ENCODE peak calls at places on chromosomes 13 and 19, in five cellular contexts. One of them, this sample, is unnamed.

GRCh38 chr13:23349127-23349897 is 84.2 kb downstream of the SACS start:
- DNase-seq in H1: no peak
- DNase-seq in GM12878: no peak
- DNase-seq in K562: no peak
- DNase-seq in WTC11: no peak
- DNase-seq in this sample: no peak

GRCh38 chr13:39462906-39463305 is 140.1 kb downstream of the LHFPL6 start:
- DNase-seq in K562: no peak
- DNase-seq in WTC11: no peak
- DNase-seq in GM12878: no peak
- DNase-seq in H1: no peak
- DNase-seq in this sample: no peak

GRCh38 chr19:4386038-4386782 is 14.1 kb downstream of the SH3GL1 start:
- DNase-seq in H1: no peak
- DNase-seq in GM12878: no peak
- DNase-seq in K562: no peak
- DNase-seq in WTC11: no peak
- DNase-seq in this sample: no peak

GRCh38 chr19:31372245-31372781 is 23.1 kb upstream of the TSHZ3 start:
- DNase-seq in GM12878: no peak
- DNase-seq in H1: no peak
- DNase-seq in WTC11: no peak
- DNase-seq in K562: no peak
- DNase-seq in this sample: no peak

GRCh38 chr13:33279898-33280549 is 5.5 kb downstream of the STARD13 start:
- DNase-seq in K562: no peak
- DNase-seq in GM12878: no peak
- DNase-seq in H1: no peak
- DNase-seq in WTC11: no peak
- DNase-seq in this sample: peak; percentile 47

GRCh38 chr19:11356676-11357550 is 1.7 kb downstream of the PLPPR2 start:
- DNase-seq in K562: no peak
- DNase-seq in GM12878: no peak
- DNase-seq in WTC11: no peak
- DNase-seq in H1: no peak
- DNase-seq in this sample: no peak

GRCh38 chr13:37375724-37376123 is 222.8 kb downstream of the POSTN start:
- DNase-seq in GM12878: no peak
- DNase-seq in WTC11: no peak
- DNase-seq in H1: no peak
- DNase-seq in K562: no peak
- DNase-seq in this sample: no peak

GRCh38 chr19:51019544-51019925 is at the start of gene KLK10:
- DNase-seq in H1: no peak
- DNase-seq in K562: no peak
- DNase-seq in WTC11: no peak
- DNase-seq in GM12878: no peak
- DNase-seq in this sample: no peak

GRCh38 chr19:10683064-10683426 is 18.2 kb upstream of the QTRT1 start:
- DNase-seq in GM12878: no peak
- DNase-seq in K562: no peak
- DNase-seq in WTC11: no peak
- DNase-seq in H1: no peak
- DNase-seq in this sample: no peak

GRCh38 chr13:66896933-66897332 is 333.2 kb downstream of the PCDH9 start:
- DNase-seq in K562: no peak
- DNase-seq in WTC11: no peak
- DNase-seq in GM12878: no peak
- DNase-seq in H1: no peak
- DNase-seq in this sample: no peak

GRCh38 chr13:74633734-74634133 is 499.5 kb upstream of the KLF12 start:
- DNase-seq in H1: no peak
- DNase-seq in GM12878: no peak
- DNase-seq in WTC11: no peak
- DNase-seq in K562: no peak
- DNase-seq in this sample: no peak

GRCh38 chr19:19464339-19465098 is 50.8 kb downstream of the TSSK6 start:
- DNase-seq in K562: no peak
- DNase-seq in WTC11: peak; percentile 57
- DNase-seq in GM12878: no peak
- DNase-seq in H1: no peak
- DNase-seq in this sample: no peak

GRCh38 chr13:99686157-99686572 is 184.9 kb downstream of the TM9SF2 start:
- DNase-seq in WTC11: peak; percentile 38
- DNase-seq in H1: no peak
- DNase-seq in K562: peak; percentile 82
- DNase-seq in GM12878: no peak
- DNase-seq in this sample: peak; percentile 58

GRCh38 chr13:39765801-39766463 is 110.5 kb downstream of the COG6 start:
- DNase-seq in GM12878: no peak
- DNase-seq in WTC11: peak; percentile 42
- DNase-seq in H1: no peak
- DNase-seq in K562: no peak
- DNase-seq in this sample: no peak

GRCh38 chr13:33582121-33582520 is 235.8 kb upstream of the RFC3 start:
- DNase-seq in GM12878: no peak
- DNase-seq in K562: no peak
- DNase-seq in H1: no peak
- DNase-seq in WTC11: no peak
- DNase-seq in this sample: no peak

GRCh38 chr19:17107546-17108452 is 32.2 kb downstream of the MYO9B start:
- DNase-seq in H1: no peak
- DNase-seq in GM12878: no peak
- DNase-seq in WTC11: no peak
- DNase-seq in K562: no peak
- DNase-seq in this sample: peak; percentile 16

GRCh38 chr19:3045885-3046603 is 16.3 kb downstream of the TLE5 start:
- DNase-seq in K562: no peak
- DNase-seq in GM12878: no peak
- DNase-seq in H1: no peak
- DNase-seq in WTC11: peak; percentile 69
- DNase-seq in this sample: no peak

GRCh38 chr13:59996461-59996860 is 167.3 kb downstream of the DIAPH3 start:
- DNase-seq in K562: no peak
- DNase-seq in GM12878: no peak
- DNase-seq in WTC11: no peak
- DNase-seq in H1: no peak
- DNase-seq in this sample: no peak

GRCh38 chr19:56131651-56132050 is 9.4 kb upstream of the ZNF444 start:
- DNase-seq in K562: no peak
- DNase-seq in H1: no peak
- DNase-seq in GM12878: no peak
- DNase-seq in WTC11: no peak
- DNase-seq in this sample: no peak

GRCh38 chr13:52414963-52415362 is 9.0 kb upstream of the THSD1 start:
- DNase-seq in WTC11: no peak
- DNase-seq in H1: no peak
- DNase-seq in GM12878: no peak
- DNase-seq in K562: no peak
- DNase-seq in this sample: no peak

GRCh38 chr19:15437355-15438123 is 12.2 kb downstream of the WIZ start:
- DNase-seq in H1: no peak
- DNase-seq in GM12878: no peak
- DNase-seq in WTC11: no peak
- DNase-seq in K562: no peak
- DNase-seq in this sample: peak; percentile 47

GRCh38 chr13:46181799-46182490 is at the start of gene LCP1:
- DNase-seq in WTC11: no peak
- DNase-seq in K562: peak; percentile 79
- DNase-seq in H1: no peak
- DNase-seq in GM12878: peak; percentile 97
- DNase-seq in this sample: no peak

GRCh38 chr19:33434886-33435705 is 61.6 kb downstream of the CEBPG start:
- DNase-seq in WTC11: no peak
- DNase-seq in H1: no peak
- DNase-seq in K562: no peak
- DNase-seq in GM12878: no peak
- DNase-seq in this sample: no peak

GRCh38 chr13:27472441-27472840 is 22.1 kb upstream of the MTIF3 start:
- DNase-seq in K562: no peak
- DNase-seq in H1: no peak
- DNase-seq in GM12878: no peak
- DNase-seq in WTC11: no peak
- DNase-seq in this sample: no peak

GRCh38 chr13:51747438-51748434 is 56.2 kb downstream of the DHRS12 start:
- DNase-seq in WTC11: no peak
- DNase-seq in H1: no peak
- DNase-seq in K562: peak; percentile 6
- DNase-seq in GM12878: no peak
- DNase-seq in this sample: peak; percentile 93

GRCh38 chr19:48290923-48291700 is 21.2 kb downstream of the ZNF114 start:
- DNase-seq in H1: peak; percentile 81
- DNase-seq in GM12878: no peak
- DNase-seq in K562: peak; percentile 80
- DNase-seq in WTC11: peak; percentile 88
- DNase-seq in this sample: no peak

GRCh38 chr13:43537124-43537523 is 249.6 kb downstream of the ENOX1 start:
- DNase-seq in H1: no peak
- DNase-seq in K562: no peak
- DNase-seq in GM12878: no peak
- DNase-seq in WTC11: no peak
- DNase-seq in this sample: no peak

GRCh38 chr13:22077205-22077683 is 406.4 kb downstream of the FGF9 start:
- DNase-seq in GM12878: no peak
- DNase-seq in WTC11: no peak
- DNase-seq in K562: no peak
- DNase-seq in H1: no peak
- DNase-seq in this sample: no peak

GRCh38 chr13:94228781-94229180 is 250.7 kb downstream of the DCT start:
- DNase-seq in H1: no peak
- DNase-seq in K562: no peak
- DNase-seq in WTC11: no peak
- DNase-seq in GM12878: no peak
- DNase-seq in this sample: no peak

GRCh38 chr13:94227255-94227879 is 252.1 kb downstream of the DCT start:
- DNase-seq in WTC11: no peak
- DNase-seq in GM12878: no peak
- DNase-seq in K562: no peak
- DNase-seq in H1: no peak
- DNase-seq in this sample: no peak

DNA sequence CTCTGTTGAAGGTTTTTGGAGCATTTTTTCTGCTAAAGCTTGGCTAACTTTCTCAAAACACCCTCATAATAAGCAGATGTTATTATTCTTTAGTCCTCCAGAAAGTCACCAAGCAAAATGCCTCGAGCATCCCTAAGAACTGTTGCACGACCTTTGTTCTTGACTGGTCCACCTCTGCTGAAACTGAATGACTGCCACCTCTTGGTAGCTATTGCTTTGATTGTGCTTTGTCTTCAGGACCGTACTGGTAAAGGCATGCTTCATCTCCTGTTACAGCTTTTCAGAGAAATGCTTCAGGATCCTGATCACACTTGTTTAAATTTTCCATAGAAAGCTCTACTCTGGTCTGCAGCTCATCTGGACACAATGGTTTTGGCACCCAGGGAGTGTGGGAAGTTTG is 254.8 kb downstream of the DCT start:
- DNase-seq in GM12878: no peak
- DNase-seq in H1: no peak
- DNase-seq in K562: no peak
- DNase-seq in WTC11: no peak
- DNase-seq in this sample: peak; percentile 5
- TF ChIP-seq ATF2 in GM12878: no peak
- TF ChIP-seq ATF2 in H1: no peak
- TF ChIP-seq ATF2 in K562: no peak
- TF ChIP-seq ATF2 in WTC11: no peak
- TF ChIP-seq ATF2 in this sample: no peak

GRCh38 chr19:6470173-6470572 is 6.1 kb downstream of the CRB3 start:
- DNase-seq in GM12878: no peak
- DNase-seq in K562: peak; percentile 20
- DNase-seq in WTC11: no peak
- DNase-seq in H1: no peak
- DNase-seq in this sample: no peak

GRCh38 chr19:6473652-6474051 is 7.9 kb downstream of the DENND1C start:
- DNase-seq in H1: no peak
- DNase-seq in K562: peak; percentile 63
- DNase-seq in GM12878: no peak
- DNase-seq in WTC11: no peak
- DNase-seq in this sample: no peak

GRCh38 chr19:6471076-6471475 is 7.0 kb downstream of the CRB3 start:
- DNase-seq in GM12878: no peak
- DNase-seq in K562: no peak
- DNase-seq in H1: no peak
- DNase-seq in WTC11: no peak
- DNase-seq in this sample: no peak

GRCh38 chr19:6475321-6476108 is 6.1 kb downstream of the DENND1C start:
- DNase-seq in GM12878: no peak
- DNase-seq in H1: no peak
- DNase-seq in K562: no peak
- DNase-seq in WTC11: peak; percentile 56
- DNase-seq in this sample: no peak

GRCh38 chr19:6472713-6473112 is 8.6 kb downstream of the CRB3 start:
- DNase-seq in GM12878: no peak
- DNase-seq in WTC11: no peak
- DNase-seq in H1: no peak
- DNase-seq in K562: no peak
- DNase-seq in this sample: no peak
- TF ChIP-seq USF2 in GM12878: no peak
- TF ChIP-seq USF2 in WTC11: no peak
- TF ChIP-seq USF2 in H1: no peak
- TF ChIP-seq USF2 in K562: no peak
- TF ChIP-seq USF2 in this sample: no peak

GRCh38 chr13:50275392-50276063 is 260.3 kb downstream of the KCNRG start:
- DNase-seq in GM12878: no peak
- DNase-seq in WTC11: no peak
- DNase-seq in K562: no peak
- DNase-seq in H1: no peak
- DNase-seq in this sample: peak; percentile 54
- TF ChIP-seq ATF2 in GM12878: no peak
- TF ChIP-seq ATF2 in WTC11: no peak
- TF ChIP-seq ATF2 in K562: no peak
- TF ChIP-seq ATF2 in H1: no peak
- TF ChIP-seq ATF2 in this sample: peak; percentile 26

DNA sequence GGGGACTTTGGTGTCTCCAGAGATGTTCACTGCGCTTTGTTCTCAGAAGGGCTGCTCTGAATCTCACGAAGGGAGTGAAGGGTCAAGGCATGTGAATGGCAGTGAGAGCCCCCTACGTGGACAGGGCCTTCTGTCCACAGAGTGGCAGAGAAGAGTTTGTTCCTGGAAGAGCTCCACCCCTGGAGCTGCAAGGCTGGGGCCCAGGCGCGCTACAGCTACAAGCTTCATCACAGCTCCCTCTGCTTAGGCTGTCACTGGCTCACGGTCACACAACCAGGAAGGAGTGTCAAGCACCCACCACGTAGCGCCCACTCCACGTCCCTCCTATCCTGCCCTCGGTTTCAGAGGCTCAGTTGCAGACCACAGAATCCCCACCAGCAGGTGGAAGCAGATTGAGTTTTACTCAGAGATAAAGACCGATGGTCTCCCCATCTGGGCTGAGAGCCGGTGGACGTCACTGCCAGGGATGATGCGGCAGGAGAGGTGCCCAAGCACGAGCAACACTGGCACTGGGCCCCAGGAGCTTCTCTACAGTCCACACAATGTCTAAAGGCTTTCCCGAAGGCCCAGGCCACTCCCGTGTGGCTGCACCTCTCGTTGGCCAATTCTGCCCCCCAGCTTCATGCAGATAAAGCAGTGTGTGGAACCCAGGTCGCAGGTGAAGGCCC is 23.0 kb upstream of the TFDP1 start:
- DNase-seq in K562: no peak
- DNase-seq in WTC11: no peak
- DNase-seq in H1: no peak
- DNase-seq in GM12878: no peak
- DNase-seq in this sample: no peak
- TF ChIP-seq USF2 in K562: no peak
- TF ChIP-seq USF2 in WTC11: no peak
- TF ChIP-seq USF2 in H1: no peak
- TF ChIP-seq USF2 in GM12878: no peak
- TF ChIP-seq USF2 in this sample: no peak

GRCh38 chr13:113366031-113366588 is 2.2 kb upstream of the GRTP1 start:
- DNase-seq in WTC11: no peak
- DNase-seq in GM12878: no peak
- DNase-seq in H1: no peak
- DNase-seq in K562: peak; percentile 21
- DNase-seq in this sample: no peak
- TF ChIP-seq ATF2 in WTC11: no peak
- TF ChIP-seq ATF2 in GM12878: no peak
- TF ChIP-seq ATF2 in H1: no peak
- TF ChIP-seq ATF2 in K562: no peak
- TF ChIP-seq ATF2 in this sample: no peak